ENCODE peak calls at places on chromosomes 12 and 14, in eight cellular contexts. B is CD8-positive, alpha-beta T cell; V is GM12865; D is fibroblast of the aortic adventitia; W is GM20000; C is brain microvascular endothelial cell; T is A549; E is endothelial cell. J is an unnamed sample.

GRCh38 chr14:102592969-102593840 is 756 bp downstream of the RCOR1 start:
- DNase-seq in B (peak; percentile 61), V (peak; percentile 62), D (peak; percentile 27), W (peak; percentile 75), C (no peak), T (peak; percentile 41), E (peak; percentile 48), J (peak; percentile 94)

GRCh38 chr14:37566811-37567371 is 28.2 kb downstream of the FOXA1 start:
- DNase-seq in B (no peak), V (no peak), D (peak; percentile 71), W (no peak), C (no peak), T (peak; percentile 78), E (no peak), J (no peak)

GRCh38 chr14:55438066-55438683 is 2.2 kb downstream of the TBPL2 start:
- DNase-seq in B (no peak), V (peak; percentile 59), D (peak; percentile 82), W (peak; percentile 55), C (peak; percentile 58), T (peak; percentile 71), E (peak; percentile 17), J (peak; percentile 85)

GRCh38 chr12:100608776-100609175 is 35.3 kb downstream of the GAS2L3 start:
- DNase-seq in B (no peak), V (no peak), D (no peak), W (no peak), C (no peak), T (no peak), E (no peak), J (no peak)

GRCh38 chr12:100539209-100539608 is 34.3 kb upstream of the GAS2L3 start:
- DNase-seq in B (no peak), V (peak; percentile 34), D (peak; percentile 48), W (peak; percentile 13), C (peak; percentile 32), T (peak; percentile 27), E (peak; percentile 70), J (no peak)

GRCh38 chr14:72075649-72076334 is 143.6 kb downstream of the RGS6 start:
- DNase-seq in B (no peak), V (no peak), D (no peak), W (no peak), C (no peak), T (no peak), E (no peak), J (no peak)

GRCh38 chr14:56494167-56494566 is 85.4 kb upstream of the TMEM260 start:
- DNase-seq in B (no peak), V (no peak), D (no peak), W (no peak), C (no peak), T (no peak), E (no peak), J (no peak)

GRCh38 chr12:15682826-15683225 is 106.4 kb downstream of the EPS8 start:
- DNase-seq in B (no peak), V (no peak), D (no peak), W (no peak), C (no peak), T (peak; percentile 20), E (no peak), J (no peak)

GRCh38 chr12:92945659-92946220 is 16.6 kb upstream of the EEA1 start:
- DNase-seq in B (no peak), V (no peak), D (no peak), W (no peak), C (no peak), T (no peak), E (no peak), J (no peak)

GRCh38 chr14:75519826-75520692 is 2.2 kb upstream of the BATF start:
- DNase-seq in B (no peak), V (no peak), D (peak; percentile 31), W (no peak), C (no peak), T (no peak), E (no peak), J (peak; percentile 93)

GRCh38 chr12:52181757-52182156 is 10.1 kb downstream of the KRT80 start:
- DNase-seq in B (no peak), V (no peak), D (peak; percentile 58), W (no peak), C (peak; percentile 64), T (no peak), E (no peak), J (peak; percentile 99)

GRCh38 chr14:69079188-69079742 is 73.7 kb downstream of the DCAF5 start:
- DNase-seq in B (no peak), V (no peak), D (peak; percentile 83), W (no peak), C (peak; percentile 83), T (peak; percentile 63), E (no peak), J (peak; percentile 81)

GRCh38 chr12:127238061-127238460 is 1028.9 kb upstream of the TMEM132C start:
- DNase-seq in B (no peak), V (no peak), D (no peak), W (no peak), C (no peak), T (no peak), E (no peak), J (peak; percentile 43)

GRCh38 chr12:47094804-47095203 is 15.0 kb upstream of the AMIGO2 start:
- DNase-seq in B (no peak), V (no peak), D (no peak), W (no peak), C (peak; percentile 63), T (peak; percentile 89), E (no peak), J (no peak)

GRCh38 chr12:64946132-64946829 is 121.8 kb downstream of the TBC1D30 start:
- DNase-seq in B (no peak), V (no peak), D (peak; percentile 53), W (no peak), C (no peak), T (no peak), E (no peak), J (no peak)

GRCh38 chr12:22684526-22685118 is 59.7 kb downstream of the ETNK1 start:
- DNase-seq in B (no peak), V (peak; percentile 54), D (peak; percentile 73), W (peak; percentile 13), C (peak; percentile 19), T (peak; percentile 50), E (no peak), J (no peak)

DNA sequence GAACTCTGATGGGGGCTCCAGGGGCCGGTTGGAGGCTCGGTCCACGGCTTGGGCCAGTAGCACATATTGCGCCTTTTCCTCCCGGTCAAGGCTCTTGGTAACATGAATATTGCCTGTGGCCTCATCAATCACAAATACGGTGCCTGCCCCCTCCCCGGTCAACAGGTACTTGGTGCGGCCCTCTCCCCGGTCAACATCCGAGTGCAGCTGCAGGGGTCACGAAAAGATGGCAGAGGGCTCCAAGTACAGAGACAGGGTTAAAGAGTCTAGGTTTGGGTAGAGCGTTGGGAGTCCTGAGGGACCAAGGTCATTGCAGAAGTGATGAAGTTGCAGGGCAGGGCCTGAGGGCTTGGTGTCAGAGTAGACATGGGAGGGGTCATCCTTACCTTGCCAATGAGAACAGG is 2.2 kb downstream of the CDH24 start:
- DNase-seq in B (no peak), V (no peak), D (no peak), W (no peak), C (no peak), T (no peak), E (no peak), J (peak; percentile 58)
- TF ChIP-seq CTCF in B (no peak), V (no peak), D (no peak), W (no peak), C (no peak), T (no peak), E (no peak), J (no peak)

GRCh38 chr14:39431416-39432178 is 636 bp downstream of the FBXO33 start:
- DNase-seq in B (peak; percentile 42), V (peak; percentile 74), D (peak; percentile 22), W (peak; percentile 35), C (peak; percentile 25), T (peak; percentile 37), E (peak; percentile 58), J (peak; percentile 88)

GRCh38 chr14:39432179-39432618 is at the start of gene FBXO33:
- DNase-seq in B (peak; percentile 95), V (peak; percentile 99), D (peak; percentile 96), W (peak; percentile 98), C (peak; percentile 95), T (peak; percentile 97), E (peak; percentile 92), J (peak; percentile 99)

GRCh38 chr14:39433452-39433813 is 1.2 kb upstream of the FBXO33 start:
- DNase-seq in B (no peak), V (no peak), D (no peak), W (no peak), C (no peak), T (no peak), E (no peak), J (no peak)

GRCh38 chr14:39434401-39434800 is 2.2 kb upstream of the FBXO33 start:
- DNase-seq in B (no peak), V (no peak), D (no peak), W (no peak), C (peak; percentile 3), T (no peak), E (no peak), J (no peak)

GRCh38 chr14:39432619-39433451 is 602 bp upstream of the FBXO33 start:
- DNase-seq in B (peak; percentile 75), V (peak; percentile 92), D (peak; percentile 68), W (peak; percentile 83), C (peak; percentile 45), T (peak; percentile 95), E (peak; percentile 80), J (peak; percentile 89)
- TF ChIP-seq CTCF in B (no peak), V (no peak), D (no peak), W (peak; percentile 20), C (no peak), T (peak; percentile 30), E (no peak), J (no peak)

GRCh38 chr14:79011091-79011919 is 841.1 kb downstream of the NRXN3 start:
- DNase-seq in B (no peak), V (peak; percentile 45), D (peak; percentile 59), W (peak; percentile 13), C (peak; percentile 83), T (peak; percentile 48), E (peak; percentile 28), J (no peak)
- TF ChIP-seq CTCF in B (no peak), V (peak; percentile 29), D (no peak), W (peak; percentile 7), C (peak; percentile 52), T (peak; percentile 48), E (peak; percentile 76), J (peak; percentile 28)

GRCh38 chr12:57226588-57227314 is 2.8 kb upstream of the SHMT2 start:
- DNase-seq in B (no peak), V (no peak), D (no peak), W (no peak), C (no peak), T (no peak), E (no peak), J (no peak)

GRCh38 chr12:57224278-57224972 is 5.1 kb upstream of the SHMT2 start:
- DNase-seq in B (no peak), V (no peak), D (no peak), W (no peak), C (no peak), T (no peak), E (no peak), J (no peak)

GRCh38 chr12:57223191-57224165 is 6.0 kb upstream of the SHMT2 start:
- DNase-seq in B (peak; percentile 36), V (no peak), D (no peak), W (no peak), C (no peak), T (no peak), E (no peak), J (no peak)

GRCh38 chr12:57225680-57226190 is 3.8 kb upstream of the SHMT2 start:
- DNase-seq in B (no peak), V (no peak), D (no peak), W (no peak), C (no peak), T (no peak), E (no peak), J (no peak)

GRCh38 chr12:57224973-57225679 is 4.4 kb upstream of the SHMT2 start:
- DNase-seq in B (peak; percentile 78), V (peak; percentile 65), D (no peak), W (peak; percentile 77), C (no peak), T (no peak), E (peak; percentile 80), J (no peak)
- TF ChIP-seq CTCF in B (peak; percentile 61), V (peak; percentile 63), D (peak; percentile 21), W (peak; percentile 68), C (peak; percentile 42), T (no peak), E (peak; percentile 87), J (no peak)

J was measured in osteoblast.